ENCODE peak calls at places on chromosome 12, in five cellular contexts. Q, F, E, I and B are unnamed samples.

GRCh38 chr12:34126239-34126641 is 103.9 kb downstream of the ALG10 start:
- DNase-seq in I (peak), Q (no peak), E (no peak), F (no peak), B (no peak)

GRCh38 chr12:55720894-55721444 is 776 bp downstream of the RDH5 start:
- DNase-seq in I (no peak), Q (peak), F (no peak), E (no peak), B (no peak)

GRCh38 chr12:63319386-63319785 is 168.4 kb upstream of the AVPR1A start:
- DNase-seq in Q (peak), F (no peak), E (no peak), I (no peak), B (no peak)

GRCh38 chr12:20383612-20384011 is 15.3 kb downstream of the PDE3A start:
- DNase-seq in Q (no peak), F (no peak), I (no peak), E (no peak), B (no peak)

GRCh38 chr12:96489392-96490056 is at the start of gene CFAP54:
- DNase-seq in Q (peak), E (peak), I (peak), F (peak), B (peak)

GRCh38 chr12:51056242-51056641 is 8.1 kb downstream of the LETMD1 start:
- DNase-seq in E (no peak), I (no peak), F (no peak), Q (no peak), B (no peak)

GRCh38 chr12:49675137-49675536 is 32.1 kb downstream of the FMNL3 start:
- DNase-seq in E (no peak), Q (no peak), F (no peak), I (no peak), B (no peak)

GRCh38 chr12:2877959-2878732 is 1.1 kb downstream of the RHNO1 start:
- DNase-seq in E (no peak), I (peak), Q (peak), F (no peak), B (no peak)

GRCh38 chr12:118013283-118013682 is 3.2 kb upstream of the RFC5 start:
- DNase-seq in F (no peak), I (no peak), Q (no peak), E (no peak), B (no peak)

GRCh38 chr12:90729741-90730140 is 225.2 kb downstream of the CCER1 start:
- DNase-seq in I (no peak), E (no peak), Q (no peak), F (no peak), B (no peak)

GRCh38 chr12:49279706-49280159 is 14.9 kb downstream of the TUBA1C start:
- DNase-seq in F (no peak), E (no peak), I (no peak), Q (no peak), B (no peak)